ENCODE peak calls at places on chromosomes 12 and 14, in nine cellular contexts. F is SW 1271; E is NCI-H2081; C is Calu3; X is NCI-H524; A is H9; O is CD4-positive, alpha-beta memory T cell; P is SK-N-SH; W is DMS153. Q is an unnamed sample.

GRCh38 chr14:30754778-30755177 is 119.6 kb upstream of the COCH start:
- DNase-seq in F (no peak), E (no peak), C (no peak), X (no peak), A (no peak), O (no peak), P (no peak), W (no peak), Q (no peak)

GRCh38 chr12:88431245-88431644 is 149.0 kb downstream of the KITLG start:
- DNase-seq in F (no peak), E (no peak), C (no peak), X (no peak), A (no peak), O (no peak), P (no peak), W (no peak), Q (no peak)

GRCh38 chr12:1108276-1108675 is 117.3 kb downstream of the ERC1 start:
- DNase-seq in F (no peak), E (no peak), C (no peak), X (no peak), A (no peak), O (no peak), P (no peak), W (no peak), Q (no peak)

GRCh38 chr12:119710374-119710773 is 42.4 kb downstream of the PRKAB1 start:
- DNase-seq in F (no peak), E (no peak), C (peak), X (no peak), A (no peak), O (no peak), P (no peak), W (peak), Q (no peak)

GRCh38 chr12:6084261-6084968 is 40.1 kb downstream of the VWF start:
- DNase-seq in F (peak), E (no peak), C (peak), X (no peak), A (peak), O (no peak), P (peak), W (no peak), Q (peak)

GRCh38 chr14:52706286-52706685 is 714 bp upstream of the PSMC6 start:
- DNase-seq in F (no peak), E (no peak), C (peak), X (peak), A (no peak), O (peak), P (peak), W (no peak), Q (no peak)

GRCh38 chr12:119229205-119229604 is 50.5 kb downstream of the HSPB8 start:
- DNase-seq in F (no peak), E (no peak), C (no peak), X (no peak), A (no peak), O (no peak), P (no peak), W (no peak), Q (no peak)

GRCh38 chr12:106760184-106760531 is 14.3 kb upstream of the RIC8B start:
- DNase-seq in F (no peak), E (no peak), C (no peak), X (peak), A (peak), O (peak), P (no peak), W (no peak), Q (no peak)

GRCh38 chr14:69666698-69667211 is 55.4 kb downstream of the SUSD6 start:
- DNase-seq in F (no peak), E (no peak), C (no peak), X (no peak), A (no peak), O (no peak), P (no peak), W (no peak), Q (no peak)

GRCh38 chr12:18257251-18257650 is 4.1 kb upstream of the PIK3C2G start:
- DNase-seq in F (no peak), E (no peak), C (no peak), X (no peak), A (no peak), O (no peak), P (no peak), W (no peak), Q (no peak)

GRCh38 chr14:73783107-73783727 is 68.4 kb upstream of the PTGR2 start:
- DNase-seq in F (no peak), E (no peak), C (no peak), X (peak), A (peak), O (no peak), P (no peak), W (no peak), Q (no peak)

GRCh38 chr12:94262228-94263010 is 114.0 kb downstream of the PLXNC1 start:
- DNase-seq in F (no peak), E (no peak), C (peak), X (peak), A (no peak), O (peak), P (peak), W (peak), Q (no peak)

GRCh38 chr12:102527256-102527720 is 46.9 kb upstream of the IGF1 start:
- DNase-seq in F (no peak), E (no peak), C (no peak), X (no peak), A (no peak), O (no peak), P (no peak), W (no peak), Q (no peak)